ENCODE peak calls at places on chromosomes 13 and 19, in five cellular contexts. X is GM23338, H is fibroblast of pulmonary artery, L is GM13977, S is brain microvascular endothelial cell. T is an unnamed sample.

GRCh38 chr13:48533207-48533499 is 273 bp upstream of the RCBTB2 start:
- DNase-seq in X (no peak), H (no peak), L (no peak), S (no peak), T (no peak)

GRCh38 chr19:48806518-48806817 is 4.4 kb downstream of the BCAT2 start:
- DNase-seq in X (peak), H (no peak), L (no peak), S (peak), T (no peak)

GRCh38 chr19:13056052-13056660 is 46.5 kb downstream of the LYL1 start:
- DNase-seq in X (peak), H (peak), L (no peak), S (no peak), T (peak)

GRCh38 chr19:45124021-45124420 is 31.0 kb downstream of the PPP1R37 start:
- DNase-seq in X (no peak), H (no peak), L (no peak), S (no peak), T (no peak)

GRCh38 chr13:23321534-23322241 is 111.8 kb downstream of the SACS start:
- DNase-seq in X (no peak), H (peak), L (peak), S (peak), T (peak)

GRCh38 chr13:98784666-98785065 is 32.2 kb upstream of the SLC15A1 start:
- DNase-seq in X (no peak), H (no peak), L (no peak), S (no peak), T (no peak)

GRCh38 chr19:28126499-28126898 is 1086.5 kb downstream of the UQCRFS1 start:
- DNase-seq in X (no peak), H (no peak), L (no peak), S (no peak), T (no peak)

GRCh38 chr19:17180997-17181702 is 34.0 kb upstream of the USE1 start:
- DNase-seq in X (peak), H (no peak), L (no peak), S (no peak), T (no peak)

GRCh38 chr19:1837625-1838105 is 10.6 kb downstream of the REXO1 start:
- DNase-seq in X (peak), H (peak), L (peak), S (no peak), T (no peak)

GRCh38 chr19:40416918-40417713 is 3.9 kb upstream of the PRX start:
- DNase-seq in X (no peak), H (peak), L (peak), S (no peak), T (no peak)

GRCh38 chr19:18899624-18900560 is 3.9 kb upstream of the CERS1 start:
- DNase-seq in X (peak), H (no peak), L (no peak), S (no peak), T (no peak)

GRCh38 chr13:43991773-43992201 is 112.1 kb downstream of the LACC1 start:
- DNase-seq in X (peak), H (no peak), L (no peak), S (no peak), T (no peak)

GRCh38 chr19:412356-413355 is 3.7 kb upstream of the C2CD4C start:
- DNase-seq in X (peak), H (no peak), L (no peak), S (no peak), T (no peak)

GRCh38 chr13:113548171-113548641 is 36.3 kb upstream of the TFDP1 start:
- DNase-seq in X (no peak), H (peak), L (no peak), S (no peak), T (no peak)

GRCh38 chr13:113187263-113187669 is 21.2 kb downstream of the PCID2 start:
- DNase-seq in X (no peak), H (peak), L (no peak), S (peak), T (peak)

GRCh38 chr19:10018219-10018618 is 4.9 kb downstream of the RDH8 start:
- DNase-seq in X (no peak), H (no peak), L (no peak), S (no peak), T (no peak)

GRCh38 chr19:4516199-4516938 is 1.9 kb downstream of the PLIN4 start:
- DNase-seq in X (no peak), H (no peak), L (no peak), S (no peak), T (no peak)

GRCh38 chr19:16566161-16566560 is 6.1 kb downstream of the SLC35E1 start:
- DNase-seq in X (no peak), H (no peak), L (no peak), S (no peak), T (no peak)

GRCh38 chr19:38059897-38060296 is 152.9 kb downstream of the SIPA1L3 start:
- DNase-seq in X (no peak), H (peak), L (peak), S (no peak), T (no peak)

GRCh38 chr13:50843256-50844043 is at the start of gene DLEU7:
- DNase-seq in X (peak), H (no peak), L (no peak), S (no peak), T (no peak)

GRCh38 chr19:46373573-46374359 is 26.9 kb downstream of the PPP5C start:
- DNase-seq in X (peak), H (peak), L (no peak), S (peak), T (no peak)
- TF ChIP-seq CTCF in X (no peak), H (no peak), L (no peak), S (peak), T (no peak)

GRCh38 chr19:51098366-51099069 is 9.7 kb downstream of the CTU1 start:
- DNase-seq in X (peak), H (no peak), L (no peak), S (no peak), T (no peak)

GRCh38 chr19:51097166-51097736 is 11.0 kb downstream of the CTU1 start:
- DNase-seq in X (peak), H (peak), L (peak), S (peak), T (no peak)

GRCh38 chr19:51094696-51095279 is 12.1 kb upstream of the KLK14 start:
- DNase-seq in X (peak), H (peak), L (peak), S (no peak), T (no peak)

GRCh38 chr19:51097796-51098195 is 10.4 kb downstream of the CTU1 start:
- DNase-seq in X (no peak), H (no peak), L (peak), S (no peak), T (no peak)

DNA sequence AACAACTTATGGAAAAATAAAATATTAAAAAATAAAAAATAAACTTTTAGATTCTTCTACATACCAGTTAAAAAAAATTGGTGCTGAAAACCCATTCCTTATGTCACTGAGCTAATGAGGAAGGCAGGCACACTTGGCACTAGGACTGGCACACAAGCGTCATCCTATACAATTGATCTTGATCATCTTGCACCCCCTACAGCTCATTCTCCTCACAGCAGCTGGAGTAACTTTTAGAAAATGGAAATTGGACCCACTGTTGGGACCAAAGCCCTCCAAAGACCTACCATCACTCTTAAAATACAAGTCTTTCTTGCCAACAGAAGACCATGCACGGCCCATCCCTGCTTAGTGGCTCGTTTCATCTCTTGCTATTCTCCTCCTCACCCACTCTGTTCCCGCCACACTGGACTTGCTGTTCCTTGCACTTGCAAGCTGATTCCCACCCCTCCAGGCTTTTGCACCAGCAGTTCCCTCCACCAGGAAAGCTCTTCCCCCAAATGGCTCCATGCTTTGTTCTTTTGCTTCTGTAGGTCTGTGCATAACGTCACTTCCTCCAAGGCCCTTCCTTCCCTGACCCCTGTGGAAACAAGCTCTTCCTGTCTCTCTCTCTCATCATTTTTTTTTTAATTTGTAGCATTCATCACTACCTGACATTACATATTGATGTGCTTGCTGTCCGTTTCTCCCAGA is 11.6 kb downstream of the CTU1 start:
- DNase-seq in X (peak), H (peak), L (peak), S (no peak), T (no peak)
- TF ChIP-seq CTCF in X (peak), H (peak), L (peak), S (peak), T (no peak)

GRCh38 chr19:58408152-58409009 is at the start of gene ZNF584:
- DNase-seq in X (peak), H (peak), L (peak), S (peak), T (peak)
- TF ChIP-seq CTCF in X (no peak), H (no peak), L (peak), S (peak), T (no peak)

DNA sequence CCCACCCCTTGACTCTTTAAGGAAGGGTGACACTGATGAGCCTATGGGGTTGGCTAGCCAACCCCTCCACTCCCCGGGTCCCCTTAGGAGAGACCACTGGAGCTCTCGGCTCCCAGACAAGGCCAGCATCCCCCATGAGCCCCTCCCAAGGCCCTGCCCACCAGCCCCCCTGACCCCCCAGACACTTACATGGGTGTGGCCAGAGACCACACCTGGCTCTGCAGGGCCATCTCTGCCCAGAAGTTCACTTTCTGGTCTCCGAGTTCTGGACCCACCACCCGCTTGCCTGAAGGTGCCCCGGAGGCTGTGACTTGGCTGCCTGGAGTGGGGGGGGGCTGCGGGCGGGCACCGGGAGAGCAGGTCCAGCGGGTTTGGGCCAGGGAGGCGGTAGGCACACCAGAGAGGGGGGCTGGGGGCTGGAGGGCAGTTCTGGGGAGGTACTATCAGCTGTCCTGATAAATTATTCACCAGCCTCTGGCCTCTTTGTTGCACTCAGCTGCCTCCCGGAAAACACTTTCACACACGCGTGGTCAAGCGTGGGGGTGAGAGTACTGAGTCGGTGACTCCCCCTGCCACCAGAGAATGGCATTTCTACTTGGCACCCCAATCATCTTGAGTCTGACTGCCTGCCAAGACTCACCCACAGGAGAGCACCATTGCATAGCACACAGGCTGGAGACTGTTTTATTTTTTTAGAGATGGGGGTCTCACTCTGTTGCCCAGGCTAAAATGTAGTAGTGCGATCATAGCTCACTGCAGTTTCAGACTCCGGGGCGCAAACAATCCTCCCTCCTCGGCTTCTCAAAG is at the start of gene PALM3:
- DNase-seq in X (no peak), H (no peak), L (no peak), S (no peak), T (no peak)
- TF ChIP-seq CTCF in X (no peak), H (no peak), L (no peak), S (no peak), T (no peak)

T was measured in AG09319.